ENCODE peak calls at places on chromosomes 13 and 19, in seven cellular contexts. X is CD4-positive, CD25-positive, alpha-beta regulatory T cell; B is left ventricle myocardium inferior; N is tibial artery; J is occipital lobe; W is stimulated activated CD4-positive, alpha-beta T cell treated with anti-CD3 and anti-CD28 coated beads, Interleukin-1b, Interleukin-23, amount 100 ng/mL, for 4 hours; E is stimulated activated naive B cell treated with anti-CD40 and anti-IgM and Interleukin-4, amounts not matched to agents 10 μg/mL and 1 μg/mL and 100 μg/mL, for 72 hours. Q is an unnamed sample.

GRCh38 chr13:106416645-106417044 is 118.8 kb downstream of the EFNB2 start:
- DNase-seq in J (no peak), N (no peak), X (no peak), E (no peak), W (no peak), B (no peak), Q (no peak)

GRCh38 chr13:92842145-92842544 is 384.5 kb upstream of the GPC6 start:
- DNase-seq in W (no peak), X (no peak), J (no peak), N (no peak), E (no peak), B (no peak), Q (peak; percentile 75)

GRCh38 chr13:110820311-110820710 is 94.6 kb downstream of the ANKRD10 start:
- DNase-seq in E (no peak), B (no peak), J (no peak), X (no peak), W (no peak), N (no peak), Q (no peak)

GRCh38 chr13:42545842-42546241 is 28.1 kb upstream of the TNFSF11 start:
- DNase-seq in W (no peak), X (no peak), J (no peak), B (no peak), E (no peak), N (no peak), Q (no peak)

GRCh38 chr19:52602931-52603330 is 32.8 kb downstream of the ZNF701 start:
- DNase-seq in J (no peak), W (no peak), X (no peak), E (no peak), B (no peak), N (no peak), Q (peak; percentile 16)

GRCh38 chr13:44313674-44314073 is 60.0 kb upstream of the SERP2 start:
- DNase-seq in X (no peak), N (no peak), W (no peak), B (no peak), E (no peak), J (no peak), Q (peak; percentile 90)

GRCh38 chr19:58468216-58468839 is 1.4 kb downstream of the ZNF324 start:
- DNase-seq in E (no peak), X (no peak), N (no peak), W (no peak), J (no peak), B (no peak), Q (no peak)

GRCh38 chr19:34246340-34246739 is 8.0 kb upstream of the GARRE1 start:
- DNase-seq in J (no peak), W (no peak), N (no peak), E (no peak), B (no peak), X (no peak), Q (no peak)

GRCh38 chr13:74217816-74218215 is 83.6 kb upstream of the KLF12 start:
- DNase-seq in N (no peak), J (no peak), X (no peak), B (no peak), W (no peak), E (no peak), Q (no peak)

GRCh38 chr13:112066624-112067004 is 335 bp upstream of the SOX1 start:
- DNase-seq in X (peak; percentile 26), B (peak; percentile 52), W (peak; percentile 60), E (no peak), J (peak; percentile 62), N (no peak), Q (no peak)

GRCh38 chr13:20393273-20394235 is 132.1 kb downstream of the CRYL1 start:
- DNase-seq in B (no peak), N (no peak), X (no peak), E (no peak), J (no peak), W (no peak), Q (no peak)

GRCh38 chr13:105735269-105735668 is 800.2 kb downstream of the EFNB2 start:
- DNase-seq in X (no peak), J (no peak), W (no peak), B (no peak), N (no peak), E (no peak), Q (peak; percentile 10)

GRCh38 chr19:11814707-11815050 is 606 bp downstream of the ZNF440 start:
- DNase-seq in X (no peak), J (no peak), E (no peak), B (no peak), N (no peak), W (no peak), Q (no peak)

GRCh38 chr13:74173822-74174221 is 39.6 kb upstream of the KLF12 start:
- DNase-seq in J (no peak), X (no peak), E (no peak), N (no peak), W (no peak), B (no peak), Q (no peak)

GRCh38 chr13:84137292-84137691 is 255.0 kb upstream of the SLITRK1 start:
- DNase-seq in E (no peak), W (peak; percentile 9), J (no peak), N (no peak), X (peak; percentile 45), B (no peak), Q (peak; percentile 77)

GRCh38 chr19:58045411-58046050 is 11.7 kb downstream of the ZSCAN1 start:
- DNase-seq in B (no peak), N (no peak), X (no peak), J (no peak), W (no peak), E (no peak), Q (no peak)

GRCh38 chr13:81602236-81602635 is 1261.3 kb upstream of the SPRY2 start:
- DNase-seq in W (no peak), B (no peak), E (no peak), N (no peak), J (no peak), X (no peak), Q (no peak)

GRCh38 chr19:780935-781334 is 16.3 kb upstream of the PTBP1 start:
- DNase-seq in B (no peak), X (no peak), J (no peak), W (no peak), N (no peak), E (no peak), Q (no peak)

GRCh38 chr19:38245826-38246498 is 10.2 kb downstream of the PPP1R14A start:
- DNase-seq in E (peak; percentile 55), W (no peak), X (no peak), J (no peak), B (peak; percentile 45), N (peak; percentile 85), Q (no peak)

GRCh38 chr19:6856749-6857372 is 30.5 kb upstream of the ADGRE1 start:
- DNase-seq in J (no peak), B (no peak), W (no peak), E (no peak), N (no peak), X (no peak), Q (no peak)

GRCh38 chr13:81048026-81048461 is 707.1 kb upstream of the SPRY2 start:
- DNase-seq in X (no peak), E (no peak), W (no peak), J (peak; percentile 7), N (no peak), B (no peak), Q (no peak)

GRCh38 chr13:35822666-35823065 is 308.5 kb downstream of the DCLK1 start:
- DNase-seq in W (no peak), X (no peak), B (no peak), J (no peak), N (no peak), E (no peak), Q (no peak)

GRCh38 chr19:30109565-30109964 is 167.5 kb downstream of the URI1 start:
- DNase-seq in X (no peak), J (no peak), B (no peak), E (no peak), N (no peak), W (no peak), Q (no peak)

GRCh38 chr13:37495046-37495445 is 103.5 kb downstream of the POSTN start:
- DNase-seq in B (no peak), J (no peak), W (no peak), X (no peak), N (no peak), E (no peak), Q (peak; percentile 97)

GRCh38 chr19:41697198-41697855 is 9.3 kb upstream of the CEACAM7 start:
- DNase-seq in W (no peak), X (no peak), N (peak; percentile 47), E (no peak), B (no peak), J (no peak), Q (no peak)

GRCh38 chr13:90943961-90944360 is 403.5 kb upstream of the MIR17HG start:
- DNase-seq in W (no peak), E (no peak), N (no peak), X (no peak), J (no peak), B (no peak), Q (no peak)